ENCODE peak calls at places on chromosomes 7 and 10, in four cellular contexts. One of them, this sample, is unnamed.

GRCh38 chr7:35555934-35556333 is 139.0 kb downstream of the HERPUD2 start:
- DNase-seq in GM12878: no peak
- DNase-seq in K562: no peak
- DNase-seq in HepG2: peak
- DNase-seq in this sample: no peak

GRCh38 chr7:112143567-112143966 is 62.6 kb downstream of the DOCK4 start:
- DNase-seq in GM12878: no peak
- DNase-seq in K562: no peak
- DNase-seq in HepG2: no peak
- DNase-seq in this sample: no peak

GRCh38 chr10:129078746-129079480 is 388.1 kb upstream of the MGMT start:
- DNase-seq in GM12878: no peak
- DNase-seq in K562: no peak
- DNase-seq in HepG2: no peak
- DNase-seq in this sample: no peak

GRCh38 chr10:88990528-88991160 is at the start of gene FAS:
- DNase-seq in GM12878: peak
- DNase-seq in K562: no peak
- DNase-seq in HepG2: peak
- DNase-seq in this sample: peak

GRCh38 chr7:125430013-125430412 is 500.4 kb upstream of the POT1 start:
- DNase-seq in GM12878: no peak
- DNase-seq in K562: no peak
- DNase-seq in HepG2: no peak
- DNase-seq in this sample: no peak

GRCh38 chr7:130901209-130901783 is 167.3 kb upstream of the KLF14 start:
- DNase-seq in GM12878: no peak
- DNase-seq in K562: no peak
- DNase-seq in HepG2: no peak
- DNase-seq in this sample: no peak

GRCh38 chr10:127410030-127410429 is 139.1 kb upstream of the NPS start:
- DNase-seq in GM12878: no peak
- DNase-seq in K562: no peak
- DNase-seq in HepG2: no peak
- DNase-seq in this sample: no peak

GRCh38 chr10:6148251-6148691 is 54.5 kb upstream of the PFKFB3 start:
- DNase-seq in GM12878: no peak
- DNase-seq in K562: no peak
- DNase-seq in HepG2: no peak
- DNase-seq in this sample: no peak

GRCh38 chr10:29471483-29471859 is 163.3 kb downstream of the SVIL start:
- DNase-seq in GM12878: no peak
- DNase-seq in K562: no peak
- DNase-seq in HepG2: no peak
- DNase-seq in this sample: no peak

GRCh38 chr7:36191292-36191920 is 38.4 kb downstream of the EEPD1 start:
- DNase-seq in GM12878: no peak
- DNase-seq in K562: no peak
- DNase-seq in HepG2: no peak
- DNase-seq in this sample: no peak

GRCh38 chr7:10756981-10757380 is 216.7 kb upstream of the PHF14 start:
- DNase-seq in GM12878: no peak
- DNase-seq in K562: no peak
- DNase-seq in HepG2: no peak
- DNase-seq in this sample: no peak

GRCh38 chr7:128217030-128217805 is 23.9 kb upstream of the LEP start:
- DNase-seq in GM12878: no peak
- DNase-seq in K562: peak
- DNase-seq in HepG2: no peak
- DNase-seq in this sample: no peak

GRCh38 chr7:128217972-128218652 is 23.0 kb upstream of the LEP start:
- DNase-seq in GM12878: no peak
- DNase-seq in K562: peak
- DNase-seq in HepG2: peak
- DNase-seq in this sample: no peak

GRCh38 chr7:128214463-128214862 is 26.6 kb upstream of the LEP start:
- DNase-seq in GM12878: no peak
- DNase-seq in K562: no peak
- DNase-seq in HepG2: no peak
- DNase-seq in this sample: no peak

GRCh38 chr7:128215281-128215680 is 25.8 kb upstream of the LEP start:
- DNase-seq in GM12878: no peak
- DNase-seq in K562: no peak
- DNase-seq in HepG2: no peak
- DNase-seq in this sample: no peak

GRCh38 chr7:128215739-128216138 is 25.3 kb upstream of the LEP start:
- DNase-seq in GM12878: no peak
- DNase-seq in K562: no peak
- DNase-seq in HepG2: no peak
- DNase-seq in this sample: no peak
- TF ChIP-seq TAF1 in GM12878: no peak
- TF ChIP-seq TAF1 in K562: no peak
- TF ChIP-seq TAF1 in HepG2: no peak
- TF ChIP-seq TAF1 in this sample: no peak

GRCh38 chr7:132501956-132502355 is 74.3 kb downstream of the PLXNA4 start:
- DNase-seq in GM12878: no peak
- DNase-seq in K562: no peak
- DNase-seq in HepG2: no peak
- DNase-seq in this sample: no peak
- TF ChIP-seq HDAC2 in GM12878: no peak
- TF ChIP-seq HDAC2 in K562: no peak
- TF ChIP-seq HDAC2 in HepG2: no peak
- TF ChIP-seq HDAC2 in this sample: no peak

DNA sequence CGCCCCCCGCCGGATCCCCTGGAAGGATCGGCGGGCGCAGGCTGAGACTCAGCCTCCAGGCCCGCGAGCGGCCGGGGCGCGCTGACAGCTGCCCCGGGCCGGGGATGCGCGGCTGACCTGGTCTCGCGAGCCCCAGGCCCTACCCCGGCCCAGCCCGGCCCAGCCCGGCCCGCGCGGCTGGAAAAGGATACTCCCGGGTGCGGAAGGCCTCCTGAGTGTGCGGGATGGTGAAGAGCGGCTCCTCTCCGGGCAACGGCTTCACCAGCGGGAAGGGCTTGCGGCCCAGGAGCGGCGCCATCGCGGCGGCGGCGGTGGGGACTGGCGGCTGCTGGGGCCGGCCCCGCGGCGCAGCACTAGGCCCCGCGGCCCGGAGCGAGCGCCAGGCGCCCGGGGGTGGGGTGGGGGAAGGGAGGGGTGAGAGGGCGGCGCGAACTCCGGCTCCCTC is 435 bp downstream of the BAZ1B start:
- DNase-seq in GM12878: no peak
- DNase-seq in K562: peak
- DNase-seq in HepG2: peak
- DNase-seq in this sample: peak
- TF ChIP-seq TAF1 in GM12878: no peak
- TF ChIP-seq TAF1 in K562: no peak
- TF ChIP-seq TAF1 in HepG2: no peak
- TF ChIP-seq TAF1 in this sample: no peak

GRCh38 chr7:135801045-135801693 is 52.6 kb upstream of the FAM180A start:
- DNase-seq in GM12878: peak
- DNase-seq in K562: peak
- DNase-seq in HepG2: peak
- DNase-seq in this sample: peak
- TF ChIP-seq HDAC2 in GM12878: no peak
- TF ChIP-seq HDAC2 in K562: peak
- TF ChIP-seq HDAC2 in HepG2: no peak
- TF ChIP-seq HDAC2 in this sample: no peak

GRCh38 chr10:98646998-98647917 is 200.5 kb upstream of the HPS1 start:
- DNase-seq in GM12878: no peak
- DNase-seq in K562: no peak
- DNase-seq in HepG2: no peak
- DNase-seq in this sample: peak

GRCh38 chr10:98649170-98649569 is 202.4 kb upstream of the HPS1 start:
- DNase-seq in GM12878: no peak
- DNase-seq in K562: no peak
- DNase-seq in HepG2: no peak
- DNase-seq in this sample: no peak
- TF ChIP-seq TAF1 in GM12878: no peak
- TF ChIP-seq TAF1 in K562: no peak
- TF ChIP-seq TAF1 in HepG2: no peak
- TF ChIP-seq TAF1 in this sample: no peak

GRCh38 chr7:47471831-47472230 is 110.1 kb downstream of the TNS3 start:
- DNase-seq in GM12878: no peak
- DNase-seq in K562: no peak
- DNase-seq in HepG2: no peak
- DNase-seq in this sample: no peak

GRCh38 chr7:47471358-47471703 is 110.6 kb downstream of the TNS3 start:
- DNase-seq in GM12878: no peak
- DNase-seq in K562: no peak
- DNase-seq in HepG2: no peak
- DNase-seq in this sample: no peak

GRCh38 chr7:47472444-47473157 is 109.3 kb downstream of the TNS3 start:
- DNase-seq in GM12878: no peak
- DNase-seq in K562: no peak
- DNase-seq in HepG2: no peak
- DNase-seq in this sample: no peak

GRCh38 chr7:47473499-47474210 is 108.3 kb downstream of the TNS3 start:
- DNase-seq in GM12878: no peak
- DNase-seq in K562: no peak
- DNase-seq in HepG2: no peak
- DNase-seq in this sample: no peak

GRCh38 chr7:47470567-47471357 is 111.1 kb downstream of the TNS3 start:
- DNase-seq in GM12878: no peak
- DNase-seq in K562: no peak
- DNase-seq in HepG2: peak
- DNase-seq in this sample: peak
- TF ChIP-seq HDAC2 in GM12878: no peak
- TF ChIP-seq HDAC2 in K562: no peak
- TF ChIP-seq HDAC2 in HepG2: peak
- TF ChIP-seq HDAC2 in this sample: peak

GRCh38 chr10:61068471-61068870 is 124.5 kb upstream of the RHOBTB1 start:
- DNase-seq in GM12878: no peak
- DNase-seq in K562: no peak
- DNase-seq in HepG2: no peak
- DNase-seq in this sample: no peak
- TF ChIP-seq TAF1 in GM12878: no peak
- TF ChIP-seq TAF1 in K562: no peak
- TF ChIP-seq TAF1 in HepG2: no peak
- TF ChIP-seq TAF1 in this sample: no peak